ENCODE peak calls at places on chromosomes 13 and 19, in eight cellular contexts. D is EH; K is germinal center; H is GOT3; I is caudate nucleus; N is HS-27A; X is stimulated activated CD8-positive, alpha-beta memory T cell treated with anti-CD3 and anti-CD28 coated beads, Interleukin-15, amount 100 ng/mL, for 1 hour; G is GM23338. L is an unnamed sample.

GRCh38 chr13:25059166-25059565 is 36.8 kb upstream of the PABPC3 start:
- DNase-seq in D (no peak), K (no peak), H (no peak), I (no peak), N (no peak), X (no peak), G (no peak), L (no peak)

GRCh38 chr19:28324275-28325060 is 888.5 kb downstream of the UQCRFS1 start:
- DNase-seq in D (no peak), K (no peak), H (no peak), I (no peak), N (no peak), X (no peak), G (peak; percentile 68), L (no peak)

GRCh38 chr19:55641376-55642152 is 762 bp downstream of the ZNF580 start:
- DNase-seq in D (peak; percentile 39), K (peak; percentile 38), H (no peak), I (no peak), N (no peak), X (no peak), G (peak; percentile 67), L (peak; percentile 33)

GRCh38 chr13:44448875-44449274 is 75.3 kb downstream of the SERP2 start:
- DNase-seq in D (no peak), K (no peak), H (no peak), I (no peak), N (no peak), X (no peak), G (no peak), L (no peak)

GRCh38 chr13:51769455-51770127 is 34.4 kb downstream of the DHRS12 start:
- DNase-seq in D (no peak), K (no peak), H (no peak), I (no peak), N (no peak), X (no peak), G (no peak), L (no peak)

GRCh38 chr19:23392706-23393105 is 2.6 kb downstream of the ZNF91 start:
- DNase-seq in D (no peak), K (no peak), H (no peak), I (no peak), N (no peak), X (no peak), G (peak; percentile 46), L (no peak)

GRCh38 chr19:3042545-3043267 is 13.6 kb upstream of the TLE2 start:
- DNase-seq in D (no peak), K (no peak), H (no peak), I (no peak), N (no peak), X (no peak), G (no peak), L (no peak)

GRCh38 chr19:39810424-39810823 is 23.5 kb downstream of the DYRK1B start:
- DNase-seq in D (no peak), K (no peak), H (no peak), I (no peak), N (no peak), X (no peak), G (no peak), L (no peak)

GRCh38 chr19:43439183-43440063 is 24.7 kb downstream of the TEX101 start:
- DNase-seq in D (peak; percentile 55), K (no peak), H (no peak), I (no peak), N (no peak), X (no peak), G (no peak), L (no peak)

GRCh38 chr13:93925976-93926375 is 553.5 kb downstream of the DCT start:
- DNase-seq in D (no peak), K (no peak), H (no peak), I (no peak), N (no peak), X (no peak), G (no peak), L (no peak)

GRCh38 chr19:45954132-45954531 is 19.5 kb downstream of the NOVA2 start:
- DNase-seq in D (no peak), K (no peak), H (no peak), I (peak; percentile 35), N (no peak), X (no peak), G (peak; percentile 64), L (peak; percentile 85)

GRCh38 chr13:111324736-111325135 is 4.3 kb downstream of the TEX29 start:
- DNase-seq in D (no peak), K (no peak), H (no peak), I (no peak), N (no peak), X (no peak), G (no peak), L (no peak)

GRCh38 chr19:45217193-45217956 is 27.8 kb downstream of the EXOC3L2 start:
- DNase-seq in D (no peak), K (no peak), H (no peak), I (no peak), N (no peak), X (no peak), G (peak; percentile 46), L (no peak)

GRCh38 chr19:48812094-48812929 is 1.5 kb upstream of the BCAT2 start:
- DNase-seq in D (peak; percentile 66), K (peak; percentile 96), H (no peak), I (peak; percentile 83), N (no peak), X (peak; percentile 13), G (peak; percentile 94), L (peak; percentile 96)

GRCh38 chr13:71477735-71478134 is 389.3 kb downstream of the DACH1 start:
- DNase-seq in D (no peak), K (no peak), H (no peak), I (no peak), N (no peak), X (no peak), G (peak; percentile 60), L (no peak)

GRCh38 chr13:76630629-76631028 is 255.6 kb downstream of the KCTD12 start:
- DNase-seq in D (no peak), K (no peak), H (no peak), I (no peak), N (no peak), X (no peak), G (no peak), L (no peak)

GRCh38 chr13:77836423-77836822 is 82.2 kb downstream of the EDNRB start:
- DNase-seq in D (no peak), K (no peak), H (no peak), I (no peak), N (no peak), X (no peak), G (no peak), L (no peak)

GRCh38 chr13:50801087-50801931 is 42.2 kb downstream of the DLEU7 start:
- DNase-seq in D (peak; percentile 76), K (peak; percentile 72), H (peak; percentile 4), I (peak; percentile 55), N (peak; percentile 41), X (peak; percentile 43), G (peak; percentile 87), L (peak; percentile 73)

GRCh38 chr13:31982124-31982523 is 49.5 kb upstream of the FRY start:
- DNase-seq in D (peak; percentile 39), K (no peak), H (no peak), I (no peak), N (no peak), X (no peak), G (no peak), L (no peak)

GRCh38 chr13:21075303-21076264 is 14.2 kb upstream of the LATS2 start:
- DNase-seq in D (no peak), K (no peak), H (no peak), I (no peak), N (no peak), X (no peak), G (peak; percentile 76), L (no peak)

GRCh38 chr19:41795031-41795461 is 1.3 kb upstream of the CEACAM3 start:
- DNase-seq in D (peak; percentile 54), K (peak; percentile 41), H (no peak), I (peak; percentile 10), N (peak; percentile 23), X (peak; percentile 40), G (peak; percentile 87), L (peak; percentile 67)

GRCh38 chr13:114058051-114058867 is 74.2 kb downstream of the RASA3 start:
- DNase-seq in D (no peak), K (no peak), H (no peak), I (no peak), N (no peak), X (no peak), G (no peak), L (no peak)

GRCh38 chr13:76522083-76522755 is 364.0 kb downstream of the KCTD12 start:
- DNase-seq in D (peak; percentile 25), K (no peak), H (no peak), I (no peak), N (no peak), X (no peak), G (peak; percentile 49), L (peak; percentile 64)

GRCh38 chr19:35347171-35347929 is at the start of gene FFAR1:
- DNase-seq in D (no peak), K (peak; percentile 79), H (no peak), I (no peak), N (no peak), X (no peak), G (no peak), L (no peak)